ENCODE peak calls at places on chromosomes 11 and 22, in eight cellular contexts. Y is dermis blood vessel endothelial cell, H is A172, V is nephron progenitor cell, Q is progenitor cell of endocrine pancreas, L is GDM1, I is AG10803, Z is osteocyte. T is an unnamed sample.

GRCh38 chr11:118870396-118871343 is 13.0 kb upstream of the CXCR5 start:
- DNase-seq in V (peak; percentile 21), Z (no peak), Y (no peak), H (no peak), Q (no peak), L (no peak), I (peak; percentile 41), T (no peak)

GRCh38 chr22:20412474-20413216 is 18.7 kb downstream of the ZNF74 start:
- DNase-seq in V (no peak), L (no peak), H (no peak), Q (no peak), Z (no peak), I (no peak), Y (no peak), T (no peak)

GRCh38 chr11:8962827-8963226 is 1.4 kb downstream of the TMEM9B start:
- DNase-seq in L (no peak), I (no peak), H (no peak), Q (no peak), V (no peak), Z (no peak), Y (no peak), T (no peak)

GRCh38 chr22:19523240-19524169 is 705 bp downstream of the CLDN5 start:
- DNase-seq in Z (no peak), Y (peak; percentile 70), Q (no peak), L (no peak), V (peak; percentile 56), I (peak; percentile 23), H (no peak), T (peak; percentile 49)

GRCh38 chr22:45425101-45425500 is 11.6 kb downstream of the RIBC2 start:
- DNase-seq in V (no peak), Z (peak; percentile 25), I (peak; percentile 69), H (no peak), Q (no peak), Y (no peak), L (no peak), T (peak; percentile 50)

GRCh38 chr11:116312560-116313340 is 460.0 kb downstream of the BUD13 start:
- DNase-seq in L (no peak), I (peak; percentile 28), Q (no peak), V (no peak), H (no peak), Z (peak; percentile 75), Y (peak; percentile 74), T (no peak)

GRCh38 chr22:32355760-32356159 is 1.9 kb upstream of the RFPL3 start:
- DNase-seq in V (no peak), H (no peak), Z (no peak), L (no peak), Y (peak; percentile 33), Q (no peak), I (no peak), T (peak; percentile 38)

GRCh38 chr11:44763111-44763820 is 36.5 kb downstream of the TSPAN18 start:
- DNase-seq in Z (no peak), H (no peak), Y (peak; percentile 53), I (no peak), Q (no peak), L (no peak), V (peak; percentile 41), T (no peak)

GRCh38 chr11:12552677-12553076 is 121.5 kb upstream of the TEAD1 start:
- DNase-seq in L (no peak), Q (no peak), Y (no peak), H (no peak), I (peak; percentile 99), V (no peak), Z (no peak), T (no peak)

GRCh38 chr11:8719260-8720190 is 36.9 kb downstream of the RPL27A start:
- DNase-seq in Q (no peak), H (peak; percentile 99), I (peak; percentile 98), Z (no peak), Y (peak; percentile 73), L (no peak), V (no peak), T (peak; percentile 91)

GRCh38 chr22:36184433-36185035 is 17.1 kb downstream of the APOL4 start:
- DNase-seq in I (peak; percentile 68), V (no peak), Q (no peak), Y (peak; percentile 74), Z (no peak), H (no peak), L (no peak), T (no peak)

GRCh38 chr11:35515224-35515623 is 10.2 kb downstream of the PAMR1 start:
- DNase-seq in I (peak; percentile 92), L (no peak), V (no peak), Q (no peak), Z (no peak), Y (no peak), H (no peak), T (peak; percentile 97)

GRCh38 chr11:64916040-64916847 is 765 bp downstream of the ATG2A start:
- DNase-seq in Y (peak; percentile 44), I (peak; percentile 63), V (peak; percentile 35), H (peak; percentile 42), Q (no peak), L (no peak), Z (no peak), T (peak; percentile 51)

GRCh38 chr22:30023099-30023498 is 57.2 kb upstream of the HORMAD2 start:
- DNase-seq in Y (no peak), L (no peak), H (no peak), V (no peak), Z (no peak), Q (no peak), I (no peak), T (no peak)

GRCh38 chr11:74022541-74022940 is 13.7 kb upstream of the UCP3 start:
- DNase-seq in Z (no peak), Q (no peak), V (no peak), Y (no peak), L (no peak), H (no peak), I (no peak), T (no peak)

GRCh38 chr11:36492724-36493304 is 17.3 kb downstream of the TRAF6 start:
- DNase-seq in Z (no peak), Q (no peak), Y (peak; percentile 81), I (peak; percentile 54), V (no peak), L (peak; percentile 22), H (peak; percentile 52), T (peak; percentile 68)

GRCh38 chr11:74870485-74870884 is 78.4 kb downstream of the XRRA1 start:
- DNase-seq in L (peak; percentile 33), Y (peak; percentile 83), V (no peak), I (peak; percentile 34), Z (no peak), H (peak; percentile 53), Q (no peak), T (peak; percentile 41)

GRCh38 chr11:44633641-44634040 is 68.2 kb downstream of the CD82 start:
- DNase-seq in L (peak; percentile 10), H (no peak), Q (no peak), Z (no peak), I (no peak), Y (peak; percentile 39), V (no peak), T (no peak)

GRCh38 chr22:46007848-46008261 is 30.9 kb upstream of the WNT7B start:
- DNase-seq in Y (peak; percentile 89), I (peak; percentile 96), Q (no peak), V (no peak), H (peak; percentile 74), Z (no peak), L (no peak), T (peak; percentile 97)

GRCh38 chr11:126510621-126511370 is 155.3 kb downstream of the ST3GAL4 start:
- DNase-seq in Z (no peak), L (no peak), H (no peak), I (peak; percentile 3), Q (no peak), Y (peak; percentile 5), V (peak; percentile 30), T (no peak)

GRCh38 chr11:134480129-134480652 is 68.1 kb upstream of the B3GAT1 start:
- DNase-seq in L (no peak), I (no peak), Q (no peak), H (no peak), Y (no peak), Z (no peak), V (no peak), T (no peak)